ENCODE peak calls at places on chromosomes 3 and 15, in six cellular contexts. E is ascending aorta, F is ovary, I is mucosa of descending colon, G is cardiac fibroblast, H is astrocyte of the spinal cord. Z is an unnamed sample.

GRCh38 chr3:66401578-66402382 is 99.0 kb downstream of the LRIG1 start:
- DNase-seq in H (no peak), G (no peak), F (no peak), E (peak), I (no peak), Z (no peak)

GRCh38 chr3:99108508-99108907 is 207.0 kb upstream of the DCBLD2 start:
- DNase-seq in F (no peak), I (no peak), E (no peak), H (peak), G (peak), Z (peak)

GRCh38 chr3:29899011-29899410 is 618.1 kb downstream of the RBMS3 start:
- DNase-seq in H (no peak), I (no peak), G (no peak), F (no peak), E (no peak), Z (no peak)

GRCh38 chr15:73988075-73988969 is 3.8 kb downstream of the STOML1 start:
- DNase-seq in E (no peak), H (peak), I (no peak), G (no peak), F (no peak), Z (no peak)

GRCh38 chr3:176692172-176692923 is 504.9 kb downstream of the TBL1XR1 start:
- DNase-seq in H (no peak), E (no peak), F (no peak), I (no peak), G (no peak), Z (no peak)

GRCh38 chr3:182644800-182645433 is 148.4 kb upstream of the ATP11B start:
- DNase-seq in F (no peak), E (no peak), G (no peak), H (no peak), I (no peak), Z (no peak)

GRCh38 chr15:39188930-39189329 is 391.9 kb upstream of the THBS1 start:
- DNase-seq in F (no peak), H (peak), I (no peak), G (peak), E (no peak), Z (no peak)

GRCh38 chr3:69406156-69406555 is 20.3 kb upstream of the FRMD4B start:
- DNase-seq in H (peak), F (peak), G (peak), I (peak), E (no peak), Z (no peak)

GRCh38 chr3:52438579-52439425 is 6.1 kb downstream of the SEMA3G start:
- DNase-seq in F (peak), G (no peak), E (no peak), H (no peak), I (no peak), Z (no peak)

GRCh38 chr3:71087109-71088018 is 496.2 kb downstream of the FOXP1 start:
- DNase-seq in E (no peak), G (peak), H (peak), I (no peak), F (no peak), Z (no peak)

GRCh38 chr15:72358532-72359180 is 17.2 kb downstream of the HEXA start:
- DNase-seq in F (no peak), G (peak), E (no peak), H (peak), I (peak), Z (peak)

GRCh38 chr3:131200636-131201199 is 174.0 kb downstream of the NEK11 start:
- DNase-seq in G (no peak), H (no peak), E (no peak), F (no peak), I (no peak), Z (no peak)

GRCh38 chr3:43034911-43035310 is 55.8 kb downstream of the GASK1A start:
- DNase-seq in F (no peak), E (no peak), H (no peak), I (no peak), G (no peak), Z (no peak)

GRCh38 chr3:45987368-45988099 is 8.1 kb downstream of the FYCO1 start:
- DNase-seq in E (peak), I (no peak), F (peak), H (peak), G (peak), Z (no peak)

GRCh38 chr3:190780524-190780923 is 82.0 kb downstream of the GMNC start:
- DNase-seq in G (no peak), I (no peak), H (no peak), E (no peak), F (no peak), Z (no peak)

GRCh38 chr15:88803241-88803919 is at the start of gene ACAN:
- DNase-seq in G (no peak), F (no peak), I (no peak), H (no peak), E (peak), Z (no peak)

GRCh38 chr15:49556437-49556836 is 64.2 kb downstream of the FAM227B start:
- DNase-seq in F (no peak), G (no peak), E (no peak), I (no peak), H (no peak), Z (no peak)

GRCh38 chr3:20546636-20547035 is 360.6 kb upstream of the SGO1 start:
- DNase-seq in F (no peak), E (no peak), H (peak), I (no peak), G (no peak), Z (no peak)

GRCh38 chr15:70259030-70259424 is 161.3 kb upstream of the TLE3 start:
- DNase-seq in I (peak), F (peak), E (peak), H (peak), G (peak), Z (no peak)

GRCh38 chr3:136787226-136787793 is 31.6 kb upstream of the SLC35G2 start:
- DNase-seq in G (peak), F (no peak), E (no peak), H (peak), I (peak), Z (no peak)

GRCh38 chr3:69110941-69111546 is 11.4 kb downstream of the LMOD3 start:
- DNase-seq in G (no peak), E (no peak), F (no peak), I (no peak), H (no peak), Z (no peak)

GRCh38 chr15:52307847-52308246 is 12.2 kb upstream of the MYO5C start:
- DNase-seq in F (no peak), E (no peak), H (no peak), G (no peak), I (no peak), Z (no peak)

GRCh38 chr3:12583280-12583679 is 26.4 kb downstream of the MKRN2 start:
- DNase-seq in H (no peak), I (no peak), G (no peak), E (no peak), F (no peak), Z (no peak)

GRCh38 chr15:91853968-91854943 is 748 bp downstream of the SLCO3A1 start:
- DNase-seq in F (peak), H (peak), E (peak), I (no peak), G (peak), Z (no peak)

GRCh38 chr3:77179762-77180161 is 139.9 kb downstream of the ROBO2 start:
- DNase-seq in H (no peak), I (no peak), F (no peak), G (peak), E (no peak), Z (no peak)

GRCh38 chr3:106488288-106488687 is 619.5 kb upstream of the CBLB start:
- DNase-seq in E (no peak), H (no peak), G (peak), I (no peak), F (no peak), Z (no peak)

GRCh38 chr15:66237513-66238235 is 15.9 kb downstream of the MEGF11 start:
- DNase-seq in I (no peak), H (no peak), E (no peak), F (no peak), G (no peak), Z (no peak)

GRCh38 chr15:74220475-74221248 is 15.5 kb upstream of the CCDC33 start:
- DNase-seq in H (no peak), E (no peak), F (no peak), I (no peak), G (no peak), Z (no peak)

GRCh38 chr15:37004373-37004869 is 95.9 kb downstream of the MEIS2 start:
- DNase-seq in G (no peak), I (no peak), E (no peak), F (no peak), H (no peak), Z (no peak)

GRCh38 chr3:66609660-66610547 is 109.1 kb upstream of the LRIG1 start:
- DNase-seq in F (no peak), H (peak), E (no peak), G (peak), I (peak), Z (no peak)

GRCh38 chr3:114519415-114519814 is 225.6 kb downstream of the TIGIT start:
- DNase-seq in H (peak), G (peak), I (no peak), E (no peak), F (peak), Z (peak)

GRCh38 chr3:165196577-165197561 is 685 bp upstream of the SLITRK3 start:
- DNase-seq in F (no peak), E (no peak), H (no peak), I (no peak), G (no peak), Z (no peak)

GRCh38 chr15:81111510-81112375 is 22.3 kb upstream of the CFAP161 start:
- DNase-seq in H (no peak), I (no peak), F (no peak), E (no peak), G (no peak), Z (no peak)

GRCh38 chr3:65020780-65021179 is 333.0 kb upstream of the ADAMTS9 start:
- DNase-seq in I (no peak), E (no peak), H (no peak), F (no peak), G (no peak), Z (no peak)

GRCh38 chr3:186678604-186679003 is 12.8 kb downstream of the HRG start:
- DNase-seq in E (no peak), H (no peak), G (no peak), F (no peak), I (no peak), Z (no peak)

GRCh38 chr3:38597502-38598060 is 51.9 kb downstream of the SCN5A start:
- DNase-seq in I (no peak), F (no peak), G (no peak), E (no peak), H (no peak), Z (no peak)

GRCh38 chr3:53883008-53883407 is 1.1 kb upstream of the ACTR8 start:
- DNase-seq in G (no peak), F (no peak), I (no peak), H (no peak), E (no peak), Z (no peak)

GRCh38 chr15:90067181-90067952 is 34.9 kb downstream of the IDH2 start:
- DNase-seq in H (no peak), E (no peak), I (no peak), F (no peak), G (no peak), Z (no peak)

GRCh38 chr3:4850211-4850927 is 128.9 kb upstream of the BHLHE40 start:
- DNase-seq in F (no peak), I (no peak), H (no peak), G (no peak), E (no peak), Z (no peak)

GRCh38 chr3:158788446-158788845 is 13.4 kb upstream of the MFSD1 start:
- DNase-seq in G (peak), F (no peak), E (no peak), H (peak), I (no peak), Z (no peak)

GRCh38 chr3:158785972-158786371 is 15.9 kb upstream of the MFSD1 start:
- DNase-seq in E (no peak), H (no peak), I (no peak), F (no peak), G (no peak), Z (no peak)

GRCh38 chr3:158791259-158791920 is 10.5 kb upstream of the MFSD1 start:
- DNase-seq in F (peak), G (peak), H (peak), I (peak), E (no peak), Z (no peak)

GRCh38 chr3:158792709-158793108 is 9.1 kb upstream of the MFSD1 start:
- DNase-seq in E (no peak), I (no peak), F (no peak), H (peak), G (peak), Z (no peak)

DNA sequence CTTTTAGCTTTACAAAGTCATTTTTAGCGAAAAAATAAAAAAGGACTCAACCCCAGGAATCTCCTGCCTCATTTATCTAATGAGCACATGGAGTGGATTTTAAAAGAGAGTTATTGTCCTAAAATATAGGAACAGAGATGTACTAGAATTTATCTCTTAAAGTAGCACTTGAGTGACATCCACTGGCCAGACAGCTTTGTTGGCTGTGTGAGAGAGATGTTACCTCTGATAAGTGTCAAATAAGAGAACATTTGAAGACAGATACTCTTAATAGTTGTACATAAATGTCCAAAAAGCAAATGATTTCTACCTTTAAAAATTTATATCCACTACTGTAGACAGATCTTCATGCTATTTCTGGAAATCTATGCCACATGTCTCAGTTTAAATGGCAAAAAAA is 12.3 kb upstream of the MFSD1 start:
- DNase-seq in G (peak), F (no peak), I (peak), H (peak), E (no peak), Z (no peak)
- TF ChIP-seq CTCF in G (peak), F (peak), I (no peak), H (peak), E (no peak), Z (peak)

DNA sequence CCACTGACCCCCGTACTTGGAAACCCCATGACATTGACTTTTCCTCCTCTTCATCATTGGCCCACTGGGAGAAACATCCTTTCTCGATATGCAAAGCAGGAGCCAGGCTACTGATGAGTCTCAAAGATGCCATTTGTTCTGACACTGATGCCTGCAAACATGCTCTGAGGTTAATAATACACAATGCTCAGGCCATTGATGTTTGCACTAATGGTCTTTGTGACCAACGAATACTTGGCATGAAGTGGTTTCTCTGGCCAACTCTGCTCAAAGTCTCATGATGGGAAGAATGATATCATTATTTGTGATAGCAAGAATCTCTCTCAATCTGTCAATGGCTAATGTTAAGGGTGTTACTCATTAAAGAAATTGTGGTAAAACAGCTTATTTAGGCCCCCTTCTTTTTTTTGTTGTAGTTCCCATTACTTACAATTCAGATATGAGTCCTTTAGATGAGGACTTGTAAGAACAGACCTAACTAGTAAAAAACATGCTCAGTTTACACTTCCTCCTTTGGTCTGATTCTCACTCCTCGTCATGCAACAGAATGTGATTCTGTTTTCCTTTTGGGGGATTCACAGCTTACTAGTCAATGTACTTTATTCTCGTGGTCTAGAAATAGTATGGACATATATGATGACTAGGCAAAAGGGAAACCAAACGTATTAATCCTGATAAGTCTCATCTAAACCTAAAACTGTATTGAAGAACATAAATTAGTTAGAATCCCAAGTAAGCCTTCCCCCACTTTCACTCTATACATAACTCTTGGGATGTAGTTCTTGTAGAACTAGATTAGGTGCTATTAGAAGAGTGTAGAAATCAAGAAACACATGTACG is 488.8 kb upstream of the DPPA4 start:
- DNase-seq in H (no peak), I (no peak), E (no peak), G (no peak), F (no peak), Z (no peak)
- H3K4me3 ChIP-seq in H (no peak), I (no peak), E (no peak), G (no peak), F (no peak), Z (no peak)

GRCh38 chr3:94110854-94111253 is 48.0 kb downstream of the NSUN3 start:
- DNase-seq in H (no peak), I (no peak), G (no peak), E (no peak), F (no peak), Z (no peak)

GRCh38 chr3:94117729-94118128 is 54.9 kb downstream of the NSUN3 start:
- DNase-seq in E (no peak), F (no peak), H (no peak), I (no peak), G (no peak), Z (no peak)

GRCh38 chr3:94118390-94118789 is 55.5 kb downstream of the NSUN3 start:
- DNase-seq in I (no peak), G (no peak), F (no peak), E (no peak), H (no peak), Z (no peak)

GRCh38 chr3:94114667-94115066 is 51.8 kb downstream of the NSUN3 start:
- DNase-seq in G (no peak), H (no peak), F (no peak), I (no peak), E (no peak), Z (peak)

DNA sequence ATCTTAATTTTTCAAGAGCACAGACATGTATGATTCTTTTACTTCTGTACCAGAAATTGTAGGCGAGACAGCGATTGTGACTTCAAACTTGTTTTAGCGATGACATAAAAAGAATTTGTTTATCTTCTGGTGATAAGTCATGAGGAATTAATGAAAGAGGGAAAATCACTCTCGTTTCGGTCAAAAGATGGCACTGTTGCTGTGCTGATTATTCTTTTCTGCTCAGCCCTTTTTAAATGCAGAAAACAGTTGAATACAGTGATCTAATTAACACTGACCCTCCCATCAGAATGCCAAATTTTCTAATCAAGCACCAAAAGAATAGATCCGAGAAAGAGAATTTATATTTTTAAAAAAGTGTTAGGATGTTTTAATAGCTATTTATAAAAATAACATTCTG is 52.6 kb downstream of the NSUN3 start:
- DNase-seq in F (no peak), H (peak), I (no peak), G (peak), E (no peak), Z (peak)
- TF ChIP-seq CTCF in F (no peak), H (peak), I (no peak), G (peak), E (peak), Z (peak)

DNA sequence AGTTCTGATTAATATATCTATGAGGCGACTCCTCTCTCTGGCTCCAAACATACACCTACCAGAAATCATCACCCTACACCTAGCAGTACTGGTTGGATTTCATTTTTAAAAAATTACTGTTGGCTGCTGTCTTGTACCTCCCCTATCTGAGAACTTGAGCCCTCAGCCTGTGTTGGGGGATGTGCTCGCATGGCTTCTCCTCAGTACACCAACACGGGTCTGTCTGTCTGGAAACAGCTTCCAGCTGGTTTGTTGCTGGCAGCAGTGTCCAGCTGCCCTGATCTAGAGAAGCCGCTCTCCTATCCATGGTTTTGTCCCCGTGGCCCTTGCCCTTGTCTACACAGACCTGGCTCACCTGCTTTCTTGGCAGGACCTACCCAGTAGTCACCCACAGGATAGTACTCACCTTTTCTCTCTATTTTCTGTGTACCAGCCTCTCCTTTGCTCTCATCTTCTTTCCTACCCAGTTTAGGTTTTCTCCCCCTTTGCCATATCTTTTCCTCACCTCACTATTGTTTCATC is 43.2 kb upstream of the NEDD4 start:
- DNase-seq in E (no peak), F (no peak), H (no peak), G (no peak), I (no peak), Z (no peak)
- H3K4me3 ChIP-seq in E (no peak), F (no peak), H (no peak), G (no peak), I (no peak), Z (no peak)

DNA sequence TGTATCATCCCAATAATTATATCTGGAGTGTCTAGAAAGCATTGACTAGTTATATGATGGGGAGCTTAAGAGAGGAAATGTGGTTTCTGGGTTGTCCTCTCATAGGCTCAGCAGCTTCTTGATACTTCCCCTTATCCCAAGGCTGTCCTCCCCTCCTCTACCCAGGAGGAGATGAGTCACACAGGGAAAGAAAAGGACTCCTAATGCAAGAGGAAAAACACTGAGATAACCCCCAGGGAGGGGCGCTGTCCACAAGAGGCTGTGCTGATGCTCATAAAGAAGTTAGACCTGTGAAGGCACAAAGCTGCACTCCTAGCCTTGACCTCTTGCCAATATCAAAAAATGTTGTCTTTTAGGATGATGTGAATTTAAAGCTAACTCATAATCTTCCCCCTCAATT is 28.8 kb upstream of the GYG1 start:
- DNase-seq in E (no peak), I (no peak), G (peak), H (peak), F (peak), Z (peak)
- TF ChIP-seq CTCF in E (no peak), I (no peak), G (peak), H (peak), F (no peak), Z (no peak)

GRCh38 chr3:44932271-44932670 is 43.7 kb downstream of the ZDHHC3 start:
- DNase-seq in G (no peak), E (no peak), H (no peak), I (no peak), F (no peak), Z (no peak)
- H3K4me3 ChIP-seq in G (no peak), E (no peak), H (no peak), I (no peak), F (no peak), Z (no peak)

Z was measured in HFF-Myc.